ENCODE peak calls at places on chromosome 11, in four cellular contexts. One of them, this sample, is unnamed. For H3K27me3, the result is how much of the 10 kb centered on the place peaks cover.

GRCh38 chr11:26943636-26944035 is 50.3 kb upstream of the FIBIN start:
- DNase-seq in HepG2: no peak
- DNase-seq in GM12878: no peak
- DNase-seq in K562: no peak
- DNase-seq in this sample: no peak

GRCh38 chr11:68092411-68092810 is 28.8 kb downstream of the CHKA start:
- DNase-seq in HepG2: no peak
- DNase-seq in GM12878: no peak
- DNase-seq in K562: no peak
- DNase-seq in this sample: no peak

GRCh38 chr11:79198898-79199250 is 242.0 kb downstream of the TENM4 start:
- DNase-seq in HepG2: no peak
- DNase-seq in GM12878: no peak
- DNase-seq in K562: no peak
- DNase-seq in this sample: no peak

GRCh38 chr11:77747381-77747969 is 73.0 kb downstream of the RSF1 start:
- DNase-seq in HepG2: no peak
- DNase-seq in GM12878: no peak
- DNase-seq in K562: no peak
- DNase-seq in this sample: no peak

GRCh38 chr11:29978549-29978948 is 38.3 kb downstream of the KCNA4 start:
- DNase-seq in HepG2: no peak
- DNase-seq in GM12878: no peak
- DNase-seq in K562: no peak
- DNase-seq in this sample: no peak

GRCh38 chr11:94183886-94184264 is 55.2 kb downstream of the PANX1 start:
- DNase-seq in HepG2: peak
- DNase-seq in GM12878: peak
- DNase-seq in K562: peak
- DNase-seq in this sample: peak

GRCh38 chr11:19216709-19217374 is 15.1 kb upstream of the CSRP3 start:
- DNase-seq in HepG2: no peak
- DNase-seq in GM12878: no peak
- DNase-seq in K562: no peak
- DNase-seq in this sample: peak

GRCh38 chr11:91591021-91591420 is 633.6 kb upstream of the FAT3 start:
- DNase-seq in HepG2: no peak
- DNase-seq in GM12878: no peak
- DNase-seq in K562: no peak
- DNase-seq in this sample: no peak

GRCh38 chr11:13386567-13386966 is 76.5 kb downstream of the BTBD10 start:
- DNase-seq in HepG2: peak
- DNase-seq in GM12878: no peak
- DNase-seq in K562: no peak
- DNase-seq in this sample: no peak

GRCh38 chr11:123321641-123322040 is 108.4 kb upstream of the GRAMD1B start:
- DNase-seq in HepG2: no peak
- DNase-seq in GM12878: no peak
- DNase-seq in K562: no peak
- DNase-seq in this sample: no peak

GRCh38 chr11:122517403-122518379 is 137.8 kb upstream of the UBASH3B start:
- DNase-seq in HepG2: no peak
- DNase-seq in GM12878: no peak
- DNase-seq in K562: no peak
- DNase-seq in this sample: no peak

GRCh38 chr11:77026743-77027142 is 7.5 kb upstream of the B3GNT6 start:
- DNase-seq in HepG2: no peak
- DNase-seq in GM12878: no peak
- DNase-seq in K562: no peak
- DNase-seq in this sample: no peak

DNA sequence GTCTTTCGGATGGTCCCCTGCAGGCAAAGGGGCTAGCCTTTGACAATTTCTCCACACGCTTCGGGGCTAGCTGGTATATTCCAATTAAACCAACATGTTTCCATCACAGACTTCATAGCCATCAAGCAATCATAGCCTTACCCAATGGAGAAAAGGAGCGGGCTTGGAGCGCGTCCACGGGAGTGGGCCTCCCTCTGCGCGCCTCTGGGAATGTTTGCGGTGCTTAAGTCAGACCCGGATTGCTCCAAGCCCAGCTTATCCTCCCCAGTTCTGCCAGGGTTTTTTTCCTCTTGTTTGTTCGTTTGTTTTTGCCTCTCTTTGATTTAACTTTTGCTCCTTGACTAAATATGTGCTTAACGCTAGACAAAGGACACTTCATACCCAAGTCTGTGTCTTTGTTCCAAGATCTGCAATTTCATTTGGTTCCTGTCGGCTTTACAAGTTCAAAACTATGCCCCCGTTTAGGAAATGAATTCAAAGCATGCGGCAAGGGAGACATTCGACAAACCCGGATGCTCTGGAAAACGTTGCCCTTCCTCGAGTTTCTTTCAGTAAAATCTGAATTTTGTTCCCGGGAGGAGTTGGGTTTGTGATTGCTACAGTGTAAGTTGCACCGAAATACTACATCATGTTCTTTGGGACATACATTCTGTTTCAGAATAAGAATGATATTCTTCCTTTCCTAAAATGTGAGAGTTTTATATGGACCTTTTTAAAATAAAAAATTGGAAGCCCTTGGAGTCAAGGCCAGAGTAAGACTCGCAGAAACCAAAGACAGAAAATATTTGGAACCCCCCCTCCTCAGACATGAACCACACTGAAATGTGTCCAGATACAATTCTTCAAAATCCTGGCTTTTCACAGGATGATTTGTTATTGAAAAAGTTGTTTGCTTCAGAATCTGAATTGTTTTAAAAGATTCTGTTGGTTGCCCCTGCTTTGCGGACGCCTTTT is 900 bp upstream of the GLB1L2 start:
- DNase-seq in HepG2: peak
- DNase-seq in GM12878: no peak
- DNase-seq in K562: no peak
- DNase-seq in this sample: no peak
- TF ChIP-seq EZH2 in HepG2: peak
- TF ChIP-seq EZH2 in GM12878: no peak
- TF ChIP-seq EZH2 in K562: no peak
- TF ChIP-seq EZH2 in this sample: no peak

DNA sequence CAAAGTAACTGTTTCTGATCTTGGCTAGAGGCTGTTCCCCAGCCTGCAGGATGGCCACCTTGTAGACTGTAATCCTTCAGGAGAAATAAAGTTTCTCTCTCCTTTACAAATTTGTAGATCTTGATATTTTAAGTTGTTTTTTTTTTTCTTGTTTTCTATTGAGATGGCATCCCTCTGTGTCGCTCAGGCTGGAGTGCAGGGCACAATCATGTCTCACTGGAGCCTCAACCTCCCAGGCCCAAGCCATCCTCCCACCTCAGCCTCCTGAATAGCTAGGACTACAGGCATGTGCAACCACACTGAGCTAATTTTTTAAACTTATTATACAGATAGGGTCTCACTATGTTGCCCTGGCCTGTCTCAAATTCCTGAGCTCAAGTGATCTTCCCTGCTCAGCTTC is 389.8 kb upstream of the LRRC4C start:
- DNase-seq in HepG2: no peak
- DNase-seq in GM12878: no peak
- DNase-seq in K562: no peak
- DNase-seq in this sample: no peak
- TF ChIP-seq MYC in HepG2: no peak
- TF ChIP-seq MYC in GM12878: no peak
- TF ChIP-seq MYC in K562: no peak
- TF ChIP-seq MYC in this sample: no peak

GRCh38 chr11:63537293-63538101 is 889 bp downstream of the PLAAT4 start:
- DNase-seq in HepG2: no peak
- DNase-seq in GM12878: no peak
- DNase-seq in K562: peak
- DNase-seq in this sample: peak
- H3K27me3 ChIP-seq in HepG2: under half
- H3K27me3 ChIP-seq in GM12878: under half
- H3K27me3 ChIP-seq in K562: under half
- H3K27me3 ChIP-seq in this sample: under half

GRCh38 chr11:43942651-43943356 is 367 bp downstream of the C11orf96 start:
- DNase-seq in HepG2: no peak
- DNase-seq in GM12878: no peak
- DNase-seq in K562: peak
- DNase-seq in this sample: peak
- TF ChIP-seq EZH2 in HepG2: no peak
- TF ChIP-seq EZH2 in GM12878: peak
- TF ChIP-seq EZH2 in K562: no peak
- TF ChIP-seq EZH2 in this sample: no peak

This sample was measured in endothelial cell of umbilical vein.